ENCODE peak calls at places on chromosomes 1 and 21, in eight cellular contexts. One of them, this sample, is unnamed. For H3K4me1, the result is how much of the 10 kb centered on the place peaks cover.

GRCh38 chr1:17743028-17743706 is 12.0 kb upstream of the ACTL8 start:
- DNase-seq in heart left ventricle: no peak
- DNase-seq in fibroblast of lung: peak
- DNase-seq in cardiac muscle cell: no peak
- DNase-seq in ovary: no peak
- DNase-seq in Panc1: no peak
- DNase-seq in heart right ventricle: no peak
- DNase-seq in stomach: no peak
- DNase-seq in this sample: no peak

GRCh38 chr1:119083479-119083878 is 57.0 kb downstream of the WARS2 start:
- DNase-seq in heart left ventricle: no peak
- DNase-seq in fibroblast of lung: no peak
- DNase-seq in cardiac muscle cell: no peak
- DNase-seq in ovary: no peak
- DNase-seq in Panc1: no peak
- DNase-seq in heart right ventricle: no peak
- DNase-seq in stomach: no peak
- DNase-seq in this sample: no peak

GRCh38 chr1:156766288-156767100 is 841 bp upstream of the PRCC start:
- DNase-seq in heart left ventricle: no peak
- DNase-seq in fibroblast of lung: no peak
- DNase-seq in cardiac muscle cell: no peak
- DNase-seq in ovary: no peak
- DNase-seq in Panc1: no peak
- DNase-seq in heart right ventricle: peak
- DNase-seq in stomach: no peak
- DNase-seq in this sample: no peak

GRCh38 chr1:14723401-14723800 is 124.9 kb downstream of the KAZN start:
- DNase-seq in heart left ventricle: no peak
- DNase-seq in fibroblast of lung: no peak
- DNase-seq in cardiac muscle cell: no peak
- DNase-seq in ovary: no peak
- DNase-seq in Panc1: no peak
- DNase-seq in heart right ventricle: no peak
- DNase-seq in stomach: no peak
- DNase-seq in this sample: no peak

GRCh38 chr1:206112600-206113301 is 4.4 kb downstream of the AVPR1B start:
- DNase-seq in heart left ventricle: no peak
- DNase-seq in fibroblast of lung: no peak
- DNase-seq in cardiac muscle cell: no peak
- DNase-seq in ovary: no peak
- DNase-seq in Panc1: no peak
- DNase-seq in heart right ventricle: no peak
- DNase-seq in stomach: peak
- DNase-seq in this sample: no peak

GRCh38 chr1:114075546-114076249 is 78.0 kb downstream of the SYT6 start:
- DNase-seq in heart left ventricle: no peak
- DNase-seq in fibroblast of lung: no peak
- DNase-seq in cardiac muscle cell: no peak
- DNase-seq in ovary: no peak
- DNase-seq in Panc1: no peak
- DNase-seq in heart right ventricle: no peak
- DNase-seq in stomach: no peak
- DNase-seq in this sample: no peak

GRCh38 chr1:231385118-231385748 is 36.9 kb downstream of the EGLN1 start:
- DNase-seq in heart left ventricle: no peak
- DNase-seq in fibroblast of lung: no peak
- DNase-seq in cardiac muscle cell: no peak
- DNase-seq in ovary: no peak
- DNase-seq in Panc1: no peak
- DNase-seq in heart right ventricle: no peak
- DNase-seq in stomach: no peak
- DNase-seq in this sample: no peak

GRCh38 chr1:160309183-160309535 is 24.2 kb upstream of the PEX19 start:
- DNase-seq in heart left ventricle: no peak
- DNase-seq in fibroblast of lung: peak
- DNase-seq in cardiac muscle cell: no peak
- DNase-seq in ovary: no peak
- DNase-seq in Panc1: no peak
- DNase-seq in heart right ventricle: no peak
- DNase-seq in stomach: no peak
- DNase-seq in this sample: no peak

GRCh38 chr21:35484032-35484431 is 434.9 kb upstream of the RUNX1 start:
- DNase-seq in heart left ventricle: no peak
- DNase-seq in fibroblast of lung: no peak
- DNase-seq in cardiac muscle cell: no peak
- DNase-seq in ovary: no peak
- DNase-seq in Panc1: no peak
- DNase-seq in heart right ventricle: no peak
- DNase-seq in stomach: no peak
- DNase-seq in this sample: no peak

GRCh38 chr1:109198745-109199144 is 15.0 kb upstream of the SARS1 start:
- DNase-seq in heart left ventricle: no peak
- DNase-seq in fibroblast of lung: no peak
- DNase-seq in cardiac muscle cell: no peak
- DNase-seq in ovary: no peak
- DNase-seq in Panc1: no peak
- DNase-seq in heart right ventricle: no peak
- DNase-seq in stomach: no peak
- DNase-seq in this sample: no peak

GRCh38 chr1:154945160-154945961 is 8.8 kb upstream of the PMVK start:
- DNase-seq in heart left ventricle: no peak
- DNase-seq in fibroblast of lung: no peak
- DNase-seq in cardiac muscle cell: no peak
- DNase-seq in ovary: no peak
- DNase-seq in Panc1: no peak
- DNase-seq in heart right ventricle: no peak
- DNase-seq in stomach: no peak
- DNase-seq in this sample: no peak

GRCh38 chr1:23561076-23561812 is 1.9 kb upstream of the ID3 start:
- DNase-seq in heart left ventricle: no peak
- DNase-seq in fibroblast of lung: no peak
- DNase-seq in cardiac muscle cell: no peak
- DNase-seq in ovary: no peak
- DNase-seq in Panc1: no peak
- DNase-seq in heart right ventricle: no peak
- DNase-seq in stomach: no peak
- DNase-seq in this sample: no peak

GRCh38 chr1:174965006-174965971 is 34.5 kb upstream of the CACYBP start:
- DNase-seq in heart left ventricle: no peak
- DNase-seq in fibroblast of lung: no peak
- DNase-seq in cardiac muscle cell: no peak
- DNase-seq in ovary: no peak
- DNase-seq in Panc1: no peak
- DNase-seq in heart right ventricle: no peak
- DNase-seq in stomach: peak
- DNase-seq in this sample: no peak

GRCh38 chr1:248622491-248623106 is 12.3 kb downstream of the OR2T11 start:
- DNase-seq in heart left ventricle: no peak
- DNase-seq in fibroblast of lung: peak
- DNase-seq in cardiac muscle cell: peak
- DNase-seq in ovary: no peak
- DNase-seq in Panc1: peak
- DNase-seq in heart right ventricle: no peak
- DNase-seq in stomach: no peak
- DNase-seq in this sample: no peak

GRCh38 chr1:153963030-153963849 is at the start of gene SLC39A1:
- DNase-seq in heart left ventricle: peak
- DNase-seq in fibroblast of lung: peak
- DNase-seq in cardiac muscle cell: peak
- DNase-seq in ovary: peak
- DNase-seq in Panc1: peak
- DNase-seq in heart right ventricle: peak
- DNase-seq in stomach: peak
- DNase-seq in this sample: peak

GRCh38 chr1:23745515-23745914 is 2.2 kb downstream of the ELOA start:
- DNase-seq in heart left ventricle: no peak
- DNase-seq in fibroblast of lung: peak
- DNase-seq in cardiac muscle cell: no peak
- DNase-seq in ovary: no peak
- DNase-seq in Panc1: no peak
- DNase-seq in heart right ventricle: no peak
- DNase-seq in stomach: no peak
- DNase-seq in this sample: no peak

GRCh38 chr1:20057886-20058420 is 12.0 kb upstream of the PLA2G5 start:
- DNase-seq in heart left ventricle: no peak
- DNase-seq in fibroblast of lung: no peak
- DNase-seq in cardiac muscle cell: no peak
- DNase-seq in ovary: no peak
- DNase-seq in Panc1: no peak
- DNase-seq in heart right ventricle: no peak
- DNase-seq in stomach: no peak
- DNase-seq in this sample: no peak

GRCh38 chr1:117068580-117068979 is 8.5 kb downstream of the TTF2 start:
- DNase-seq in heart left ventricle: no peak
- DNase-seq in fibroblast of lung: no peak
- DNase-seq in cardiac muscle cell: no peak
- DNase-seq in ovary: no peak
- DNase-seq in Panc1: no peak
- DNase-seq in heart right ventricle: no peak
- DNase-seq in stomach: no peak
- DNase-seq in this sample: no peak

GRCh38 chr1:161182214-161182613 is 4.9 kb upstream of the B4GALT3 start:
- DNase-seq in heart left ventricle: no peak
- DNase-seq in fibroblast of lung: peak
- DNase-seq in cardiac muscle cell: no peak
- DNase-seq in ovary: peak
- DNase-seq in Panc1: no peak
- DNase-seq in heart right ventricle: no peak
- DNase-seq in stomach: no peak
- DNase-seq in this sample: no peak

GRCh38 chr1:206911064-206911663 is 10.6 kb downstream of the FCMR start:
- DNase-seq in heart left ventricle: no peak
- DNase-seq in fibroblast of lung: peak
- DNase-seq in cardiac muscle cell: peak
- DNase-seq in ovary: no peak
- DNase-seq in Panc1: peak
- DNase-seq in heart right ventricle: no peak
- DNase-seq in stomach: no peak
- DNase-seq in this sample: no peak

GRCh38 chr21:29975776-29976175 is 36.0 kb upstream of the GRIK1 start:
- DNase-seq in heart left ventricle: no peak
- DNase-seq in fibroblast of lung: no peak
- DNase-seq in cardiac muscle cell: no peak
- DNase-seq in ovary: no peak
- DNase-seq in Panc1: no peak
- DNase-seq in heart right ventricle: no peak
- DNase-seq in stomach: no peak
- DNase-seq in this sample: no peak

GRCh38 chr1:157978547-157979403 is 14.7 kb upstream of the KIRREL1 start:
- DNase-seq in heart left ventricle: no peak
- DNase-seq in fibroblast of lung: no peak
- DNase-seq in cardiac muscle cell: no peak
- DNase-seq in ovary: no peak
- DNase-seq in Panc1: no peak
- DNase-seq in heart right ventricle: no peak
- DNase-seq in stomach: no peak
- DNase-seq in this sample: no peak
- H3K4me3 ChIP-seq in heart left ventricle: peak
- H3K4me3 ChIP-seq in fibroblast of lung: no peak
- H3K4me3 ChIP-seq in cardiac muscle cell: no peak
- H3K4me3 ChIP-seq in ovary: peak
- H3K4me3 ChIP-seq in Panc1: no peak
- H3K4me3 ChIP-seq in heart right ventricle: peak
- H3K4me3 ChIP-seq in stomach: peak
- H3K4me3 ChIP-seq in this sample: no peak

DNA sequence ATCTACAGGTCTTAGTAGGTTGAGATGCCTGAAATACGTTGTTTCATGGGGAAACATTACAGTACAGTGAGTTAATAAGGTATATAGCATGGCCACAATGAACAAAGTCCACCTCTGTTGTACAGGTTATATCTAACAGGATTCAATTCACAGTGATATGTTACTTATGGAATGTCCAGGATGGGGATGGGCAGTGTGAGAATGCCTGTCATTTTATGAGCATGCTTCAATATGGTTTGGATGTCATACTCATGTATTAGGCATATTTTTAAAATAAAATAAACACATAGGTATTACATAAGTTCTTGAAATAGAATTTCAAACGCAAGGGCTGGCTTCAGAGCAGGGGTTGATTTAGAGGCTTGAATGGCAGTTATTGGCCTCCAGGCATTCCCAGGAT is 6.1 kb upstream of the PHLDA3 start:
- DNase-seq in heart left ventricle: no peak
- DNase-seq in fibroblast of lung: no peak
- DNase-seq in cardiac muscle cell: no peak
- DNase-seq in ovary: no peak
- DNase-seq in Panc1: no peak
- DNase-seq in heart right ventricle: no peak
- DNase-seq in stomach: no peak
- DNase-seq in this sample: no peak
- H3K4me1 ChIP-seq in heart left ventricle: under half
- H3K4me1 ChIP-seq in fibroblast of lung: under half
- H3K4me1 ChIP-seq in cardiac muscle cell: under half
- H3K4me1 ChIP-seq in ovary: under half
- H3K4me1 ChIP-seq in Panc1: under half
- H3K4me1 ChIP-seq in heart right ventricle: under half
- H3K4me1 ChIP-seq in stomach: under half
- H3K4me1 ChIP-seq in this sample: under half

GRCh38 chr21:43894206-43894577 is 29.2 kb downstream of the AGPAT3 start:
- DNase-seq in heart left ventricle: no peak
- DNase-seq in fibroblast of lung: no peak
- DNase-seq in cardiac muscle cell: no peak
- DNase-seq in ovary: no peak
- DNase-seq in Panc1: no peak
- DNase-seq in heart right ventricle: no peak
- DNase-seq in stomach: no peak
- DNase-seq in this sample: no peak

GRCh38 chr21:43890042-43890441 is 25.0 kb downstream of the AGPAT3 start:
- DNase-seq in heart left ventricle: no peak
- DNase-seq in fibroblast of lung: no peak
- DNase-seq in cardiac muscle cell: no peak
- DNase-seq in ovary: peak
- DNase-seq in Panc1: no peak
- DNase-seq in heart right ventricle: no peak
- DNase-seq in stomach: no peak
- DNase-seq in this sample: no peak

GRCh38 chr21:43892334-43892733 is 27.3 kb downstream of the AGPAT3 start:
- DNase-seq in heart left ventricle: no peak
- DNase-seq in fibroblast of lung: no peak
- DNase-seq in cardiac muscle cell: no peak
- DNase-seq in ovary: no peak
- DNase-seq in Panc1: no peak
- DNase-seq in heart right ventricle: no peak
- DNase-seq in stomach: no peak
- DNase-seq in this sample: no peak

GRCh38 chr21:43892984-43893535 is 28.0 kb downstream of the AGPAT3 start:
- DNase-seq in heart left ventricle: no peak
- DNase-seq in fibroblast of lung: no peak
- DNase-seq in cardiac muscle cell: no peak
- DNase-seq in ovary: peak
- DNase-seq in Panc1: no peak
- DNase-seq in heart right ventricle: no peak
- DNase-seq in stomach: no peak
- DNase-seq in this sample: no peak

GRCh38 chr21:43893536-43894205 is 28.6 kb downstream of the AGPAT3 start:
- DNase-seq in heart left ventricle: no peak
- DNase-seq in fibroblast of lung: no peak
- DNase-seq in cardiac muscle cell: peak
- DNase-seq in ovary: peak
- DNase-seq in Panc1: no peak
- DNase-seq in heart right ventricle: no peak
- DNase-seq in stomach: peak
- DNase-seq in this sample: no peak
- H3K4me3 ChIP-seq in heart left ventricle: no peak
- H3K4me3 ChIP-seq in fibroblast of lung: no peak
- H3K4me3 ChIP-seq in cardiac muscle cell: no peak
- H3K4me3 ChIP-seq in ovary: no peak
- H3K4me3 ChIP-seq in Panc1: no peak
- H3K4me3 ChIP-seq in heart right ventricle: peak
- H3K4me3 ChIP-seq in stomach: peak
- H3K4me3 ChIP-seq in this sample: peak

GRCh38 chr1:54381524-54381923 is 24.7 kb downstream of the SSBP3 start:
- DNase-seq in heart left ventricle: no peak
- DNase-seq in fibroblast of lung: no peak
- DNase-seq in cardiac muscle cell: no peak
- DNase-seq in ovary: no peak
- DNase-seq in Panc1: no peak
- DNase-seq in heart right ventricle: no peak
- DNase-seq in stomach: no peak
- DNase-seq in this sample: no peak
- H3K4me1 ChIP-seq in heart left ventricle: half or more
- H3K4me1 ChIP-seq in fibroblast of lung: under half
- H3K4me1 ChIP-seq in cardiac muscle cell: under half
- H3K4me1 ChIP-seq in ovary: under half
- H3K4me1 ChIP-seq in Panc1: under half
- H3K4me1 ChIP-seq in heart right ventricle: half or more
- H3K4me1 ChIP-seq in stomach: half or more
- H3K4me1 ChIP-seq in this sample: under half

This sample was measured in CD8-positive, alpha-beta memory T cell.